ENCODE peak calls at places on chromosome 4, in six cellular contexts. A is frontal cortex, L is EL, J is glutamatergic neuron, V is fibroblast of lung, R is OCI-LY7. S is an unnamed sample.
A peak's percentile ranks its signal among the peaks of the same experiment; 100 is the strongest.

GRCh38 chr4:75849459-75849858 is 52.8 kb downstream of the PPEF2 start:
- DNase-seq in A (no peak), J (no peak), R (no peak), L (peak; percentile 25), V (no peak), S (no peak)

GRCh38 chr4:158891256-158891655 is 122.4 kb downstream of the FNIP2 start:
- DNase-seq in V (no peak), L (no peak), A (no peak), R (no peak), J (no peak), S (no peak)

GRCh38 chr4:5084911-5085475 is 33.7 kb downstream of the STK32B start:
- DNase-seq in J (no peak), A (no peak), L (peak; percentile 61), V (no peak), R (no peak), S (no peak)

GRCh38 chr4:109395694-109396093 is 37.9 kb upstream of the SEC24B start:
- DNase-seq in A (no peak), R (no peak), L (no peak), J (peak; percentile 35), V (no peak), S (no peak)

GRCh38 chr4:5429747-5430146 is 278.6 kb downstream of the EVC2 start:
- DNase-seq in V (no peak), J (no peak), R (no peak), L (no peak), A (no peak), S (no peak)

GRCh38 chr4:48831532-48832015 is 686 bp downstream of the OCIAD1 start:
- DNase-seq in R (peak; percentile 58), J (no peak), A (no peak), V (no peak), L (peak; percentile 18), S (no peak)

GRCh38 chr4:176002007-176002623 is 63.5 kb upstream of the WDR17 start:
- DNase-seq in R (peak; percentile 80), V (peak; percentile 7), A (no peak), J (peak; percentile 59), L (peak; percentile 23), S (no peak)

GRCh38 chr4:89491731-89492235 is 184.2 kb upstream of the GPRIN3 start:
- DNase-seq in V (no peak), A (no peak), R (no peak), J (no peak), L (no peak), S (no peak)

GRCh38 chr4:53050361-53050774 is 188.3 kb downstream of the RASL11B start:
- DNase-seq in V (no peak), J (no peak), R (no peak), L (no peak), A (no peak), S (no peak)

GRCh38 chr4:74109116-74109791 is 10.3 kb upstream of the CXCL2 start:
- DNase-seq in J (no peak), L (peak; percentile 97), R (no peak), A (no peak), V (peak; percentile 98), S (no peak)

GRCh38 chr4:86117781-86118302 is 242.0 kb downstream of the MAPK10 start:
- DNase-seq in R (no peak), A (no peak), L (peak; percentile 47), J (no peak), V (peak; percentile 84), S (no peak)

GRCh38 chr4:107034982-107035710 is 967 bp downstream of the DKK2 start:
- DNase-seq in J (peak; percentile 40), A (no peak), R (no peak), L (peak; percentile 35), V (peak; percentile 36), S (no peak)

GRCh38 chr4:85580489-85580888 is 105.5 kb downstream of the ARHGAP24 start:
- DNase-seq in R (no peak), L (no peak), V (no peak), A (no peak), J (no peak), S (no peak)

GRCh38 chr4:55906323-55906722 is 42.4 kb upstream of the CEP135 start:
- DNase-seq in L (no peak), V (no peak), J (no peak), A (no peak), R (no peak), S (no peak)

GRCh38 chr4:101239685-101240084 is 107.6 kb downstream of the PPP3CA start:
- DNase-seq in L (peak; percentile 11), V (peak; percentile 33), J (no peak), A (no peak), R (no peak), S (no peak)

GRCh38 chr4:36224969-36225903 is 19.1 kb downstream of the ARAP2 start:
- DNase-seq in R (no peak), V (no peak), A (no peak), J (no peak), L (no peak), S (no peak)

GRCh38 chr4:78297075-78297815 is 240.1 kb downstream of the FRAS1 start:
- DNase-seq in A (no peak), V (peak; percentile 84), R (peak; percentile 22), J (no peak), L (no peak), S (no peak)

GRCh38 chr4:7872264-7872771 is 67.3 kb downstream of the AFAP1 start:
- DNase-seq in L (peak; percentile 91), A (no peak), V (peak; percentile 97), R (no peak), J (peak; percentile 52), S (no peak)

GRCh38 chr4:113406723-113407016 is 354.9 kb downstream of the CAMK2D start:
- DNase-seq in R (no peak), J (no peak), A (no peak), V (no peak), L (no peak), S (no peak)

GRCh38 chr4:119025440-119025839 is 110.2 kb upstream of the MYOZ2 start:
- DNase-seq in R (no peak), A (no peak), V (peak; percentile 62), J (no peak), L (peak; percentile 64), S (no peak)

GRCh38 chr4:184816962-184817361 is 8.8 kb downstream of the ACSL1 start:
- DNase-seq in L (no peak), A (no peak), R (peak; percentile 50), J (no peak), V (no peak), S (no peak)

GRCh38 chr4:170134821-170135220 is 45.1 kb upstream of the AADAT start:
- DNase-seq in J (no peak), R (no peak), V (no peak), A (no peak), L (no peak), S (no peak)

GRCh38 chr4:184649971-184650855 is 675 bp downstream of the PRIMPOL start:
- DNase-seq in V (peak; percentile 47), J (peak; percentile 30), A (no peak), L (peak; percentile 44), R (peak; percentile 27), S (no peak)

GRCh38 chr4:69697536-69697935 is 44.5 kb upstream of the UGT2A1 start:
- DNase-seq in L (no peak), V (no peak), R (no peak), A (no peak), J (no peak), S (no peak)

GRCh38 chr4:118981171-118981838 is 92.7 kb downstream of the SYNPO2 start:
- DNase-seq in L (peak; percentile 44), J (no peak), V (peak; percentile 5), A (no peak), R (no peak), S (no peak)

GRCh38 chr4:122930877-122931276 is 8.5 kb upstream of the NUDT6 start:
- DNase-seq in L (no peak), V (peak; percentile 59), A (no peak), J (no peak), R (peak; percentile 27), S (no peak)

GRCh38 chr4:32460972-32461371 is 1740.8 kb downstream of the PCDH7 start:
- DNase-seq in L (no peak), A (no peak), V (no peak), R (no peak), J (no peak), S (no peak)

GRCh38 chr4:112951362-112951962 is 98.0 kb upstream of the ANK2 start:
- DNase-seq in J (no peak), R (peak; percentile 13), A (no peak), V (peak; percentile 19), L (peak; percentile 6), S (no peak)

GRCh38 chr4:825969-826330 is at the start of gene CPLX1:
- DNase-seq in R (peak; percentile 38), L (peak; percentile 15), V (no peak), A (peak; percentile 78), J (peak; percentile 82), S (peak; percentile 95)

GRCh38 chr4:72875138-72875537 is 194.4 kb downstream of the COX18 start:
- DNase-seq in A (no peak), V (no peak), R (no peak), L (no peak), J (no peak), S (no peak)

GRCh38 chr4:163666335-163666888 is 171.9 kb downstream of the TMA16 start:
- DNase-seq in R (peak; percentile 51), A (no peak), L (no peak), J (no peak), V (no peak), S (no peak)

GRCh38 chr4:55336138-55337034 is 9.7 kb upstream of the SRD5A3 start:
- DNase-seq in R (no peak), L (no peak), V (no peak), A (no peak), J (no peak), S (no peak)

GRCh38 chr4:142095886-142096605 is 459.7 kb downstream of the IL15 start:
- DNase-seq in V (peak; percentile 95), J (no peak), R (no peak), L (peak; percentile 95), A (no peak), S (no peak)

GRCh38 chr4:38075370-38076152 is 115.4 kb downstream of the PTTG2 start:
- DNase-seq in J (no peak), V (peak; percentile 83), A (no peak), R (no peak), L (peak; percentile 66), S (no peak)

GRCh38 chr4:8505229-8505628 is 64.7 kb downstream of the TRMT44 start:
- DNase-seq in V (no peak), J (no peak), L (no peak), R (no peak), A (no peak), S (no peak)

GRCh38 chr4:73451978-73452747 is 16.1 kb downstream of the AFP start:
- DNase-seq in A (no peak), V (no peak), J (no peak), R (no peak), L (no peak), S (no peak)

GRCh38 chr4:155854597-155855226 is 11.4 kb downstream of the ASIC5 start:
- DNase-seq in L (peak; percentile 25), V (peak; percentile 70), J (no peak), A (no peak), R (no peak), S (no peak)